ENCODE peak calls at places on chromosomes 6 and 20, in eight cellular contexts. Z, F, T, L, V, J, M and G are unnamed samples.

GRCh38 chr6:108710560-108710959 is 137.7 kb upstream of the ARMC2 start:
- DNase-seq in Z (no peak), F (no peak), T (no peak), L (no peak), V (no peak), J (no peak), M (no peak), G (no peak)

GRCh38 chr20:23520185-23520584 is 29.3 kb downstream of the CST8 start:
- DNase-seq in Z (no peak), F (no peak), T (no peak), L (no peak), V (no peak), J (no peak), M (no peak), G (no peak)

GRCh38 chr6:62904687-62905086 is 306.6 kb upstream of the FKBP1C start:
- DNase-seq in Z (no peak), F (no peak), T (no peak), L (no peak), V (no peak), J (peak), M (no peak), G (no peak)

GRCh38 chr6:35425284-35425683 is 26.9 kb upstream of the FANCE start:
- DNase-seq in Z (no peak), F (no peak), T (no peak), L (no peak), V (no peak), J (no peak), M (no peak), G (no peak)

GRCh38 chr20:5665417-5665816 is 84.8 kb upstream of the SHLD1 start:
- DNase-seq in Z (no peak), F (no peak), T (no peak), L (no peak), V (no peak), J (no peak), M (no peak), G (no peak)

GRCh38 chr6:38176797-38177751 is 357.5 kb downstream of the ZFAND3 start:
- DNase-seq in Z (no peak), F (no peak), T (no peak), L (no peak), V (no peak), J (no peak), M (no peak), G (no peak)

GRCh38 chr6:142413111-142413510 is 111.3 kb downstream of the ADGRG6 start:
- DNase-seq in Z (no peak), F (no peak), T (no peak), L (no peak), V (no peak), J (no peak), M (no peak), G (no peak)

GRCh38 chr20:45934046-45934586 is 367 bp upstream of the PCIF1 start:
- DNase-seq in Z (peak), F (no peak), T (no peak), L (no peak), V (peak), J (peak), M (peak), G (no peak)

GRCh38 chr6:28424163-28424562 is 19.1 kb downstream of the ZSCAN23 start:
- DNase-seq in Z (no peak), F (no peak), T (no peak), L (no peak), V (no peak), J (no peak), M (no peak), G (no peak)

GRCh38 chr6:75334266-75335040 is 49.9 kb upstream of the TMEM30A start:
- DNase-seq in Z (no peak), F (no peak), T (no peak), L (no peak), V (no peak), J (peak), M (no peak), G (no peak)